ENCODE peak calls at places on chromosomes 12 and 14, in eight cellular contexts. W, T, F, B, K, X, Z and R are unnamed samples. For H3K27me3, the result is how much of the 10 kb centered on the place peaks cover.

GRCh38 chr12:96720363-96720705 is 186.7 kb upstream of the NEDD1 start:
- DNase-seq in K (no peak), W (no peak), B (peak), Z (no peak), F (no peak), T (no peak), X (no peak), R (no peak)

GRCh38 chr14:51277753-51278415 is 37.8 kb downstream of the TMX1 start:
- DNase-seq in Z (no peak), B (no peak), T (no peak), X (no peak), F (no peak), W (no peak), K (no peak), R (no peak)

GRCh38 chr14:94426526-94426925 is 26.1 kb downstream of the SERPINA11 start:
- DNase-seq in Z (no peak), K (no peak), W (no peak), F (no peak), T (no peak), X (no peak), B (no peak), R (no peak)

GRCh38 chr14:39097159-39097558 is 5.9 kb downstream of the SEC23A start:
- DNase-seq in F (no peak), B (no peak), X (no peak), T (peak), Z (no peak), K (peak), W (no peak), R (no peak)

GRCh38 chr12:81859521-81859920 is 100.4 kb upstream of the PPFIA2 start:
- DNase-seq in W (no peak), Z (no peak), X (no peak), B (no peak), F (no peak), T (no peak), K (no peak), R (no peak)

GRCh38 chr14:87430810-87431209 is 562.2 kb downstream of the GALC start:
- DNase-seq in X (no peak), W (no peak), B (no peak), K (no peak), T (no peak), F (no peak), Z (no peak), R (no peak)

GRCh38 chr14:31159682-31160296 is 47.8 kb downstream of the HECTD1 start:
- DNase-seq in T (no peak), K (no peak), W (no peak), X (no peak), F (no peak), Z (no peak), B (peak), R (no peak)

GRCh38 chr12:98238513-98238912 is 276.9 kb upstream of the TMPO start:
- DNase-seq in W (no peak), B (no peak), F (peak), K (no peak), X (no peak), Z (no peak), T (no peak), R (no peak)

GRCh38 chr12:55720894-55721444 is 776 bp downstream of the RDH5 start:
- DNase-seq in T (peak), B (peak), W (peak), F (peak), X (peak), Z (no peak), K (no peak), R (no peak)

GRCh38 chr14:20455355-20456300 is 602 bp downstream of the APEX1 start:
- DNase-seq in B (no peak), T (peak), X (no peak), K (peak), Z (no peak), W (peak), F (no peak), R (no peak)

GRCh38 chr14:61472801-61473376 is 151.5 kb downstream of the PRKCH start:
- DNase-seq in B (peak), T (no peak), F (no peak), W (no peak), X (no peak), K (no peak), Z (peak), R (no peak)

DNA sequence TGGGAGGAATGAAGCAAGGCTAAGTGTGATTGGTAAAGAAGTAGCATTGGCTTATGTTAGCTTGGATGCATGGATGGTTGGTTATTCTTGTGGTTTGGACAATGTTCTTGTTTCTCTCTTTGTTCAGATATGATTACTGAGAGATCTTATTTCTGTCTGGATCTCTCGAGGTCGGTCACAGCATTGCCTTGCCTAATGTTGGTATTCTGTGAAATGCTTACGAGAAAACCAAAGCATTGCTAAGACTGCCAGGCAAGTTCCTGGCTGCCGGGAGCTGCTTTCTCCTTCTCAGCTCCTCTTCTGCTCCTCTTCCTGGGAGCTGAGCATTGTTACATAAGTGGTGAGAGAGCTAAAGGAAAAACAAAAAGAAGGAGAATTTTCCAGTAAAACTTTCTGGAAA is 7.4 kb upstream of the RND1 start:
- DNase-seq in B (no peak), Z (no peak), K (no peak), X (no peak), F (no peak), T (no peak), W (no peak), R (no peak)
- H3K27ac ChIP-seq in B (no peak), Z (no peak), K (no peak), X (no peak), F (no peak), T (no peak), W (no peak), R (no peak)

GRCh38 chr12:132230381-132230780 is 86.1 kb downstream of the NOC4L start:
- DNase-seq in K (no peak), B (no peak), W (no peak), Z (no peak), T (no peak), X (no peak), F (no peak), R (no peak)

GRCh38 chr12:132229926-132230325 is 85.7 kb downstream of the NOC4L start:
- DNase-seq in B (no peak), W (no peak), X (no peak), K (no peak), T (no peak), F (no peak), Z (no peak), R (no peak)

GRCh38 chr12:132228535-132229422 is 84.5 kb downstream of the NOC4L start:
- DNase-seq in F (no peak), W (no peak), Z (no peak), B (no peak), X (no peak), K (no peak), T (no peak), R (no peak)

GRCh38 chr12:132227782-132228417 is 83.6 kb downstream of the NOC4L start:
- DNase-seq in W (no peak), Z (no peak), X (no peak), B (no peak), T (no peak), F (peak), K (no peak), R (no peak)

DNA sequence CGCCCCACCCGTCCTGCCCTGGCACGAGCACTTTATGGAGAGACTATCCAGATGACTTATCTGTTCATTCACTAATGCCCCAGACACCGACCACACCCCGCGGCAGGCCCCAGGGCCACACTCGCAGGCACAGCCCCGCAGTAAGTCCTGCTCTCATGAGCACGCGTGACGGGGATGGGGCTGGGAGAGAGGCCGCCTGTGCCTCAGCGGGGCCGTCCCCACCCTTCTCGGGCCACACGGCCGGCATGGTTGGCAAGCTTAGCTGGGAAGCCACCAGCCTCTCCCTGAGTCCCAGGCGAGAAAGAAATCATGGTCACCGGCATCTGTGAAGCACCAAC is 85.1 kb downstream of the NOC4L start:
- DNase-seq in Z (no peak), T (no peak), W (no peak), B (no peak), F (no peak), K (no peak), X (no peak), R (no peak)
- H3K27me3 ChIP-seq in Z (under half), T (under half), W (under half), B (under half), F (under half), K (under half), X (under half), R (under half)

DNA sequence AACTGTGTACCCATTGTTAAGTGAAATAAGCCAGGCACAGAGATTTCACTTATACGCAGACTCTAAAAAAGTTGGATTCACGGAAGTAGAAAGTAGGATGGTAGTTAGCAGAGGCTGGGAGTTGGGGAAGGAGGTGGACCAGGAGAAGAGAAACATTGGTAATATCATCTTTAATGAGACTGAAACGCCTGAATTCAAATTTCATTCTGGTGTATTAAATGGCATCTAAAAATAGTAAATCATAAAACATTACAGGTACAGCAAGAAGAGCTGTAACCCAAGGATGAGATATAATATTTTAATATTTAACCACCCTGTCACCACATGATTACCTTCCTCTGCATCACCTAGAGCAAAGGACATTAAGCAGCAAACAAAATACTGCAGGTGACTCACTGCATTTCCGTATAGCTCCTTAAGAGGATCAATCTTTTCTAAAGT is 99.4 kb downstream of the EPS8 start:
- DNase-seq in K (no peak), X (no peak), Z (no peak), F (no peak), W (no peak), B (no peak), T (no peak), R (no peak)
- H3K4me3 ChIP-seq in K (no peak), X (no peak), Z (no peak), F (no peak), W (no peak), B (no peak), T (no peak), R (no peak)

GRCh38 chr12:68515793-68516192 is 94.9 kb upstream of the RAP1B start:
- DNase-seq in W (no peak), K (no peak), F (no peak), B (no peak), Z (no peak), X (no peak), T (no peak), R (no peak)
- H3K27ac ChIP-seq in W (no peak), K (no peak), F (no peak), B (no peak), Z (no peak), X (no peak), T (no peak), R (no peak)

GRCh38 chr14:59868021-59868420 is 2.6 kb downstream of the RTN1 start:
- DNase-seq in W (no peak), B (no peak), K (no peak), T (no peak), F (no peak), Z (no peak), X (no peak), R (no peak)
- H3K27me3 ChIP-seq in W (under half), B (half or more), K (half or more), T (under half), F (under half), Z (under half), X (under half), R (half or more)

GRCh38 chr12:7047318-7047717 is 13.2 kb upstream of the C1S start:
- DNase-seq in W (no peak), B (no peak), X (no peak), K (no peak), F (no peak), Z (no peak), T (no peak), R (no peak)

GRCh38 chr12:7042847-7043246 is 17.7 kb upstream of the C1S start:
- DNase-seq in Z (no peak), F (no peak), W (no peak), B (no peak), T (peak), X (no peak), K (peak), R (no peak)

GRCh38 chr12:7045913-7046312 is 14.6 kb upstream of the C1S start:
- DNase-seq in B (no peak), F (no peak), W (no peak), X (no peak), Z (no peak), K (no peak), T (no peak), R (no peak)

GRCh38 chr12:7046383-7047143 is 14.0 kb upstream of the C1S start:
- DNase-seq in X (no peak), K (no peak), W (no peak), T (no peak), Z (no peak), F (no peak), B (no peak), R (no peak)
- H3K4me3 ChIP-seq in X (no peak), K (no peak), W (no peak), T (no peak), Z (no peak), F (no peak), B (no peak), R (no peak)

DNA sequence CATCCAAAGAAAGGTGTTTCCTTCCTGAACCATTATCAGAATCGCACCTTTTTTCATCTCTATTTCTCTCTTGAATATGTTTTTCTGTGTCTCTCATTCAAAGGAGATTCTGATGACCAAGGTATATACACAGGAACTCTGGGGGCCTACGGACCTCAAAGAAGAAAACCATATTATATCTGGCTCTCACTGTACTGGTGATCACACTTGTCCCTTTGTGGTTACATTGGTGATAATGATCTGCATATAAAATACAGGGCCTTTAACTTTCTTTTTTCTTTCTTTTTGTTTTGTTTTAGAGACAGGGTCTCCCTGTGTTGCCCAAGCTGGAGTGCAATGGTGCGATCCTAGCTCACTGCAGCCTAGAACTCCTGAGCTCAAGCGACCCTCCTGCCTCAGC is 185.2 kb upstream of the AMIGO2 start:
- DNase-seq in F (no peak), K (no peak), W (no peak), T (no peak), X (no peak), Z (no peak), B (no peak), R (no peak)
- H3K27ac ChIP-seq in F (no peak), K (no peak), W (no peak), T (no peak), X (no peak), Z (no peak), B (no peak), R (no peak)

GRCh38 chr12:4911316-4911994 is 1.8 kb downstream of the KCNA1 start:
- DNase-seq in F (no peak), X (no peak), Z (no peak), K (no peak), W (no peak), B (no peak), T (no peak), R (no peak)
- H3K27me3 ChIP-seq in F (under half), X (half or more), Z (under half), K (half or more), W (under half), B (half or more), T (under half), R (half or more)

GRCh38 chr12:46920503-46920902 is 94.7 kb upstream of the SLC38A4 start:
- DNase-seq in T (no peak), W (no peak), X (no peak), K (no peak), Z (no peak), F (no peak), B (no peak), R (no peak)
- H3K4me3 ChIP-seq in T (no peak), W (no peak), X (no peak), K (no peak), Z (no peak), F (no peak), B (no peak), R (no peak)